ENCODE peak calls at places on chromosomes 16 and 17, in ten cellular contexts. B is PC-3, M is fibroblast of lung, D is bronchial epithelial cell, W is endodermal cell, E is body of pancreas, P is endothelial cell of umbilical vein, U is left ventricle myocardium inferior, F is A549, L is GM10248. Y is an unnamed sample.
A peak's percentile ranks its signal among the peaks of the same experiment; 100 is the strongest.

GRCh38 chr17:32626371-32626770 is 139.6 kb downstream of the CDK5R1 start:
- DNase-seq in W (no peak), D (no peak), P (no peak), M (no peak), B (no peak), L (no peak), F (no peak), E (no peak), U (no peak), Y (no peak)

GRCh38 chr17:1111599-1112443 is 68.0 kb downstream of the ABR start:
- DNase-seq in D (no peak), W (no peak), B (no peak), U (peak; percentile 58), P (no peak), F (peak; percentile 75), L (no peak), M (no peak), E (no peak), Y (no peak)

GRCh38 chr16:86575754-86576557 is 2.4 kb upstream of the FOXL1 start:
- DNase-seq in M (peak; percentile 97), B (peak; percentile 94), L (peak; percentile 65), F (peak; percentile 76), W (peak; percentile 98), E (peak; percentile 73), U (peak; percentile 86), D (peak; percentile 83), P (peak; percentile 92), Y (peak; percentile 98)

GRCh38 chr16:56910654-56911539 is 21.0 kb upstream of the HERPUD1 start:
- DNase-seq in B (peak; percentile 2), E (peak; percentile 71), F (no peak), P (no peak), M (peak; percentile 97), L (no peak), D (peak; percentile 79), U (no peak), W (no peak), Y (peak; percentile 36)

GRCh38 chr17:30323262-30323894 is 10.5 kb downstream of the TMIGD1 start:
- DNase-seq in D (no peak), P (no peak), L (no peak), U (no peak), F (no peak), M (no peak), E (no peak), B (no peak), W (no peak), Y (peak; percentile 30)

GRCh38 chr16:1213796-1214372 is 11.2 kb downstream of the TPSG1 start:
- DNase-seq in P (no peak), M (no peak), L (no peak), F (no peak), W (no peak), U (no peak), D (no peak), E (no peak), B (no peak), Y (no peak)

GRCh38 chr17:49495842-49496182 is 719 bp downstream of the NGFR start:
- DNase-seq in F (no peak), W (peak; percentile 81), L (no peak), U (no peak), M (no peak), P (no peak), B (no peak), D (no peak), E (no peak), Y (no peak)

GRCh38 chr17:73689596-73690275 is 45.5 kb upstream of the SDK2 start:
- DNase-seq in L (no peak), M (no peak), P (no peak), W (peak; percentile 36), E (no peak), F (no peak), D (no peak), B (no peak), U (no peak), Y (no peak)

GRCh38 chr17:1511756-1512321 is 4.6 kb downstream of the INPP5K start:
- DNase-seq in P (peak; percentile 49), L (no peak), E (no peak), F (no peak), D (peak; percentile 71), W (peak; percentile 39), M (no peak), U (no peak), B (no peak), Y (peak; percentile 82)

GRCh38 chr16:50245417-50246298 is 20.7 kb upstream of the ADCY7 start:
- DNase-seq in F (peak; percentile 83), E (peak; percentile 43), W (peak; percentile 73), L (peak; percentile 90), P (peak; percentile 16), M (peak; percentile 66), B (peak; percentile 81), U (no peak), D (peak; percentile 91), Y (peak; percentile 94)

GRCh38 chr16:27291106-27291505 is 22.5 kb upstream of the NSMCE1 start:
- DNase-seq in L (no peak), U (no peak), W (no peak), D (no peak), F (no peak), M (no peak), B (no peak), E (no peak), P (no peak), Y (no peak)

GRCh38 chr17:418421-418751 is 65.8 kb upstream of the RPH3AL start:
- DNase-seq in M (no peak), P (no peak), U (no peak), E (no peak), W (no peak), F (no peak), B (no peak), D (no peak), L (no peak), Y (no peak)

GRCh38 chr17:15247891-15248529 is 17.1 kb downstream of the PMP22 start:
- DNase-seq in B (peak; percentile 62), E (no peak), L (no peak), D (no peak), W (peak; percentile 73), M (peak; percentile 27), F (peak; percentile 31), U (no peak), P (peak; percentile 8), Y (peak; percentile 35)

GRCh38 chr17:28548417-28549130 is 3.9 kb downstream of the UNC119 start:
- DNase-seq in P (no peak), U (no peak), W (peak; percentile 54), L (no peak), D (no peak), B (no peak), M (no peak), E (no peak), F (no peak), Y (no peak)
- TF ChIP-seq CTCF in P (no peak), U (no peak), W (no peak), L (no peak), D (no peak), B (peak; percentile 3), M (no peak), E (no peak), F (no peak), Y (no peak)

GRCh38 chr17:29242051-29242450 is 4.6 kb upstream of the CRYBA1 start:
- DNase-seq in L (no peak), D (no peak), E (no peak), M (no peak), W (no peak), F (no peak), P (no peak), B (no peak), U (no peak), Y (no peak)

GRCh38 chr17:29242790-29243189 is 3.9 kb upstream of the CRYBA1 start:
- DNase-seq in D (no peak), P (no peak), W (no peak), M (no peak), B (no peak), U (no peak), E (no peak), F (no peak), L (no peak), Y (no peak)

GRCh38 chr17:29241015-29241963 is 5.4 kb upstream of the CRYBA1 start:
- DNase-seq in B (peak; percentile 87), P (peak; percentile 82), M (peak; percentile 98), F (peak; percentile 96), U (no peak), D (peak; percentile 99), E (peak; percentile 50), W (peak; percentile 88), L (no peak), Y (peak; percentile 97)

GRCh38 chr17:29245401-29245800 is 1.3 kb upstream of the CRYBA1 start:
- DNase-seq in W (no peak), F (no peak), D (no peak), U (no peak), L (no peak), P (no peak), B (no peak), E (no peak), M (no peak), Y (no peak)

DNA sequence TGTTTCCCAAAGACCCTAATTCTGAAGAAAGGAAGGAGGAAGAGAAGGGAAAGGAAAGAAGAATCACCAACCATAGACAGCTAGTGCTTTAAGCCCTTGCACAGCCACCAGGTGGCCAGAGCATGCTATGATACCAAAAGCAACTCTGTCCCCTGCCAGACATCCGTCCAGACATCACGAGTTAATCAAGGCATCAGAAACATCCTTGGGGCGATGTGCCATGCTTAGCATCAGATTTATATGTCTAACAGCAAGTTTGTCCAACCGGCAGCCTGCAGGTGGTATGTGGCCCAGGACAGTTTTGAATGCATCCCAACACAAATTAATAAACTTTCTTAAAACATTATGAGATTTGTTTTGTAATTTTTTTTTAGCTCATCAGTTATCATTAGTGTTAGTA is 2.9 kb upstream of the CRYBA1 start:
- DNase-seq in L (peak; percentile 41), B (peak; percentile 39), F (peak; percentile 83), U (no peak), W (peak; percentile 71), M (peak; percentile 35), E (no peak), P (no peak), D (no peak), Y (peak; percentile 46)
- TF ChIP-seq CTCF in L (peak; percentile 46), B (peak; percentile 59), F (peak; percentile 66), U (peak; percentile 43), W (peak; percentile 74), M (peak; percentile 64), E (peak; percentile 28), P (peak; percentile 14), D (peak; percentile 62), Y (peak; percentile 21)

GRCh38 chr16:52553322-52553721 is 6.4 kb upstream of the TOX3 start:
- DNase-seq in D (no peak), L (no peak), B (no peak), E (no peak), P (no peak), U (no peak), F (no peak), M (no peak), W (no peak), Y (no peak)
- TF ChIP-seq CTCF in D (peak; percentile 35), L (no peak), B (no peak), E (no peak), P (no peak), U (no peak), F (peak; percentile 32), M (peak; percentile 14), W (peak; percentile 80), Y (no peak)

DNA sequence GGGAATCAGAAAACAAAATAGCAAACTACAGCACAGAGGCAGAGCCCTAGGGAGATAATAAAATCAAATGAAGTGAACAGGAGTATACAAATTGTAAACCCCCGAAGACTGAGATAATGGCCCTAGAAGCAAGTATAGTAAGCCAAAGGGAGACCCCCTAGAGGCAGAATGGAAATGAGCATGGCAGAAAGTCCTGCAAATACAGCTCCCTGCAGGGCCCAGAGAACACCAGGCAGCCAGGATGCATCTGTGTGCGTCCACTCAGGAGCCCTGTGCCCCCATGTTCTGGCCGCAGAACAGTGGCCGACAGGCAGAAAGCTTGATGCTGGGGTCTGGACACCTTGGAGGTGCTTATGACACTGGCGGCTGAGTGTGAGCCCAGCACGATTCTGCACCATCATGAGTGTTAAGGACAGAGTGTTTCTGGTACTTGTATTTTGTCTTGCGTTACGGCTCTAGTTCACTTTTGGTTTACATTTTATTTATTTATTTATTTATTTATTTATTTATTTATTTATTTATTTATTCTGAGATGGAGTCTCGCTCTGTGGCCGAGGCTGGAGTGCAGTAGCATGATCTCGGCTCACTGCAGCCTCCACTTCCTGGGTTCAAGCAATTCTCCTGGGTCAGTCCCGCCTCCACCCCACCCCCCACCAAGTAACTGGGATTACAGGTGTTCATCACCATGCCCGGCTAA is 48.7 kb downstream of the RGS9 start:
- DNase-seq in E (no peak), P (no peak), F (no peak), U (no peak), B (no peak), L (no peak), W (peak; percentile 78), D (no peak), M (no peak), Y (no peak)
- TF ChIP-seq CTCF in E (no peak), P (no peak), F (no peak), U (no peak), B (no peak), L (no peak), W (peak; percentile 65), D (no peak), M (no peak), Y (no peak)

Y was measured in MCF 10A.